ENCODE peak calls at places on chromosomes 11 and 22, in eight cellular contexts. T, S, N, X, F, G, A and P are unnamed samples.

GRCh38 chr11:124814739-124815138 is 14.5 kb upstream of the MSANTD2 start:
- DNase-seq in S (no peak), X (no peak), N (no peak), A (no peak), T (no peak), G (no peak), F (no peak), P (no peak)

GRCh38 chr11:45100338-45100737 is 46.1 kb upstream of the PRDM11 start:
- DNase-seq in A (no peak), G (peak; percentile 22), T (no peak), S (peak; percentile 27), F (no peak), N (no peak), X (no peak), P (no peak)

GRCh38 chr11:68843052-68843561 is 1.4 kb upstream of the CPT1A start:
- DNase-seq in A (peak; percentile 63), S (peak; percentile 77), T (peak; percentile 54), F (peak; percentile 81), N (peak; percentile 49), G (peak; percentile 37), X (no peak), P (no peak)

GRCh38 chr11:46378296-46378695 is 3.2 kb upstream of the MDK start:
- DNase-seq in A (no peak), G (no peak), S (no peak), X (no peak), F (peak; percentile 73), T (no peak), N (no peak), P (no peak)

GRCh38 chr22:39282642-39283311 is 36.6 kb downstream of the RPL3 start:
- DNase-seq in G (peak; percentile 89), F (no peak), N (no peak), X (no peak), T (no peak), S (no peak), A (no peak), P (peak; percentile 46)

GRCh38 chr11:37560346-37560745 is 962.3 kb upstream of the RAG2 start:
- DNase-seq in G (no peak), N (no peak), X (no peak), A (no peak), F (no peak), S (no peak), T (no peak), P (no peak)

GRCh38 chr11:56521955-56522354 is 21.1 kb downstream of the OR5M11 start:
- DNase-seq in N (no peak), G (no peak), A (no peak), S (peak; percentile 53), F (no peak), X (no peak), T (no peak), P (no peak)

GRCh38 chr11:57761301-57762234 is at the start of gene CTNND1:
- DNase-seq in N (peak; percentile 85), F (no peak), A (peak; percentile 89), G (peak; percentile 97), T (peak; percentile 94), S (peak; percentile 90), X (peak; percentile 85), P (peak; percentile 90)

DNA sequence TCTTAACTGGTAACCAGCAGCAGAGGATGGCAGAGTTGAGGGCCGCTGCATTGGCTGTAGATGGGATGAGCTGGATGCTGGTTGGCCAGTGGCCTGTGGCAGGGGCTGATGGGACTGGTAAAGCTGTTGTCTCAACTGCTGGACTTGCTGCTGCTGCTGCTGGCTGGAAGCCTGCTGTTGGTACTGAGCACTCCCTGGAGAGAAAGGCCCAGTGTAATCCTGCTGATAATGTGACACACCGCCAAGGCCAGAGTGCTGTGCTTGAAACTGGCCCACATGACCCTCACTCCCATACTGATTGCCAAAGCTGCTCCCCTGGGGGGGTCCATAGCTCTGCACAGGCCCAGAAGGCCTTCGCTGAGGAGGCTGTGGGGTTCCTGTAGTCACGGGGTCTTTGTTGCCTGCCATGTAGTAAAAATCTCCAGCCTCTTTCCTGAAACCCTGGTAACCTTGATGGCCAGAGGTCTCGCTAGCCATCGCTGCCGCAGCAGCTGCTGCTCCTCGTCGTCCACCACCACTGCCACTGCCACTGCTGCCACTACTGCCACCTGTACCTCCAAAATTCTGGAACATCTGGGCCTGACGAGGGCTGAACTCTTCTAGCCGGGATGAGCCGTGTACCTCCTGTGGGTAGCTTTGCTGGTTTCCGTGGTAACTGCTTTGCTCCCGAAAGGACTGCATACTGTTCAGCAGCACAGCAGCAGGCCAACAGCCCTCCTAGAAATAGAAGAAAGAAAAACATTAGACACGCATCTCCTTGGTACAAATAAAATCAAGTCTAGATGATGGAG is 55.6 kb downstream of the TCF20 start:
- DNase-seq in X (no peak), S (no peak), N (no peak), G (no peak), A (no peak), F (no peak), T (peak; percentile 81), P (peak; percentile 45)
- H3K36me3 ChIP-seq in X (peaks cover 30% of the 10 kb centered on the region), S (no peaks in the 10 kb centered on the region), N (no peaks in the 10 kb centered on the region), G (no peaks in the 10 kb centered on the region), A (peaks cover 32% of the 10 kb centered on the region), F (no peaks in the 10 kb centered on the region), T (no peaks in the 10 kb centered on the region), P (peaks cover 51% of the 10 kb centered on the region)

DNA sequence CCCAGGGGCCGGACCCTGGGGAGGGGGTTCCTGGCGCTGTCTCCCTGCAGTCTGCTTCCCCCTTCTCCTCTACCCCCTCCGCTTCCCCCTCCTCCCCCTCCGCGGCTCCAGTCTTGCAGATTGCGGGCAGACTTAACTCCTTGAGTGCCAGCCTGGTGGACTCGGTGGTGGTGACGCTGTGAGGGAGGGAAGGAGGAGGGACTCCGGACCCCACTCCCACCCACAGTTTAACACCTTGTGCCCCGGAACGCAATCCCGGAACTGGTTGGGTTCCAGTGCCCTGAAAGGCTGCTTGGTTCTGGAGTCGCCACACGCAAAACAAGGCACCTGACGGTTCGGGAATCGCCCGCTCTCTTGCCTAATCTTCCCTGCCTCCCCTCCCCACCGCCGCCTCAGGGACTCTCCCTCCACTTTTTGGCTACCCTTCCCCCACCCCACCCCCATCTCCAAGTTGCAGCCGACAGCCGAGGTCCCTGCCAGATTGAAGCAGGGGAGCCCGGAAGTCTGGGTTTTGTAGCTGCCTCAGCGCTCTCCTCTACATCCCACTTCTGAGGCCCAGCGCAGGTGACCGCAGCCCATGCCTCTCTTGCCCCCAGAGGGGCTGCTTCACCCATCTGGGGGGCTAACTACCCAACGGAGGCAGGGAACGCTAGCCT is 3.9 kb upstream of the BCL9L start:
- DNase-seq in F (peak; percentile 92), S (peak; percentile 94), G (peak; percentile 80), X (peak; percentile 90), N (peak; percentile 90), T (peak; percentile 94), A (peak; percentile 93), P (peak; percentile 89)
- TF ChIP-seq POLR2A in F (no peak), S (peak; percentile 46), G (no peak), X (no peak), N (no peak), T (peak; percentile 19), A (peak; percentile 20), P (no peak)

GRCh38 chr22:49295465-49295743 is 532.3 kb downstream of the BRD1 start:
- DNase-seq in N (no peak), S (no peak), X (no peak), T (peak; percentile 11), F (peak; percentile 35), A (peak; percentile 8), G (no peak), P (no peak)

GRCh38 chr22:49295851-49296560 is 531.7 kb downstream of the BRD1 start:
- DNase-seq in A (peak; percentile 22), X (no peak), F (peak; percentile 50), S (no peak), N (no peak), T (peak; percentile 12), G (no peak), P (no peak)

GRCh38 chr22:49297871-49298721 is 529.6 kb downstream of the BRD1 start:
- DNase-seq in S (peak; percentile 29), N (no peak), A (peak; percentile 20), G (no peak), X (no peak), F (peak; percentile 69), T (peak; percentile 9), P (no peak)

GRCh38 chr22:49297286-49297870 is 530.3 kb downstream of the BRD1 start:
- DNase-seq in N (no peak), S (no peak), A (peak; percentile 10), T (peak; percentile 8), F (peak; percentile 46), G (no peak), X (no peak), P (peak; percentile 6)

GRCh38 chr22:49296561-49296960 is 531.1 kb downstream of the BRD1 start:
- DNase-seq in G (no peak), S (no peak), N (no peak), T (peak; percentile 1), F (peak; percentile 56), A (peak; percentile 22), X (no peak), P (no peak)
- H3K9me3 ChIP-seq in G (peaks cover 3% of the 10 kb centered on the region), S (no peaks in the 10 kb centered on the region), N (no peaks in the 10 kb centered on the region), T (no peaks in the 10 kb centered on the region), F (peaks cover 22% of the 10 kb centered on the region), A (peaks cover 20% of the 10 kb centered on the region), X (no peaks in the 10 kb centered on the region), P (peaks cover 15% of the 10 kb centered on the region)

GRCh38 chr22:20111045-20111688 is 4.7 kb upstream of the RANBP1 start:
- DNase-seq in N (no peak), G (peak; percentile 23), T (no peak), A (no peak), S (no peak), F (peak; percentile 67), X (peak; percentile 38), P (no peak)
- H3K36me3 ChIP-seq in N (peaks cover 4% of the 10 kb centered on the region), G (peaks cover 13% of the 10 kb centered on the region), T (no peaks in the 10 kb centered on the region), A (peaks cover 82% of the 10 kb centered on the region), S (no peaks in the 10 kb centered on the region), F (peaks cover 5% of the 10 kb centered on the region), X (peaks cover 79% of the 10 kb centered on the region), P (peaks cover 94% of the 10 kb centered on the region)

GRCh38 chr11:833114-833791 is 501 bp downstream of the CD151 start:
- DNase-seq in S (no peak), G (peak; percentile 63), F (peak; percentile 89), N (peak; percentile 75), X (no peak), A (peak; percentile 69), T (no peak), P (peak; percentile 77)
- TF ChIP-seq POLR2A in S (peak; percentile 56), G (no peak), F (no peak), N (no peak), X (peak; percentile 54), A (peak; percentile 7), T (peak; percentile 47), P (no peak)

GRCh38 chr22:11629661-11630385 is 3898.2 kb upstream of the OR11H1 start:
- DNase-seq in A (no peak), T (no peak), F (peak; percentile 72), X (peak; percentile 56), N (no peak), S (no peak), G (no peak), P (no peak)
- H3K9me3 ChIP-seq in A (peaks cover 59% of the 10 kb centered on the region), T (no peaks in the 10 kb centered on the region), F (peaks cover 61% of the 10 kb centered on the region), X (no peaks in the 10 kb centered on the region), N (no peaks in the 10 kb centered on the region), S (no peaks in the 10 kb centered on the region), G (peaks cover 22% of the 10 kb centered on the region), P (peaks cover 45% of the 10 kb centered on the region)

DNA sequence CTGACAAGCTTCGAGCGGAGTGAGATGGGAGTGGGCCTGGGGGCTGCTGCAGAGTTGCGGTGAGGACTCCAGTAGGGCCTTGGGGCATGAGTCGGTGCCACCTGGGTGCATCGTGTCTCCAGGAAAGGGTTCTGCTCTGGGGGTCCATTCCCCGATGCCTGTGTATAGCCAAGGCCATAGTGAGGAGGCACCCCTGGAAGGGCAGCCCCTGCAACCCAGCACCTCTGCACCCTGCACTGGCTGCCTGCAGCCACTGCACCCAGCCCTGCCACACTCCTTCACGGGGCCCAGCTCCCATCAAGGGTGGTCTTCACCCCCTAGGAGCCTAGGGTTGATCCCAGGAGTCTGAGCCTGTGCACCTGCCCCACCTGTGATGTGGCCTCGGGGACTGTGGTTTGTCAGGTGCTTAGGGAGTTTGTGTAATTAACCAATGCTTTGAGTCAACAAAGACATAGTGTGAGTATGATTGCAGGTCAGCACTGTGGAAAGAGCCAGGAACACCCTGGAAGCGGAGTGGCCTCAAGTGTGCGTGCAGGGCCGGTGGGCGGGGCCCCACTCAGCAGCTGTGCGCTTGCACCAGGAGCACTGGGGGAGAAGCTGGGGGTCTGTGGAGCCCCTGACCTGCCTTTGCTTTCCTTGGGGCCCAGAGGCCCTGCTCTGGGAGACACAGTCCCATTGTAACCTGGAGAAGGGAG is 1299.3 kb downstream of the BRD1 start:
- DNase-seq in N (no peak), X (no peak), A (peak; percentile 30), T (no peak), G (no peak), F (no peak), S (no peak), P (no peak)
- H3K36me3 ChIP-seq in N (no peaks in the 10 kb centered on the region), X (no peaks in the 10 kb centered on the region), A (no peaks in the 10 kb centered on the region), T (no peaks in the 10 kb centered on the region), G (no peaks in the 10 kb centered on the region), F (no peaks in the 10 kb centered on the region), S (no peaks in the 10 kb centered on the region), P (no peaks in the 10 kb centered on the region)